ENCODE peak calls at places on chromosomes 11 and 22, in five cellular contexts. E is pancreas, W is Kasumi-1, K is sigmoid colon, V is KBM-7. P is an unnamed sample.

GRCh38 chr11:135027461-135027860 is 615.4 kb upstream of the B3GAT1 start:
- DNase-seq in K (no peak), E (peak; percentile 11), V (peak; percentile 26), W (peak; percentile 39), P (peak; percentile 8)

GRCh38 chr11:118536726-118537125 is 5.7 kb downstream of the TMEM25 start:
- DNase-seq in W (no peak), E (no peak), V (no peak), K (no peak), P (peak; percentile 29)

GRCh38 chr11:130269544-130269943 is 45.2 kb downstream of the ZBTB44 start:
- DNase-seq in K (no peak), W (no peak), E (no peak), V (peak; percentile 20), P (no peak)

GRCh38 chr11:75383246-75383645 is 16.1 kb upstream of the RPS3 start:
- DNase-seq in K (no peak), E (no peak), V (peak; percentile 73), W (peak; percentile 39), P (no peak)

GRCh38 chr11:67371549-67372231 is 1.7 kb downstream of the CLCF1 start:
- DNase-seq in E (no peak), W (peak; percentile 61), K (peak; percentile 78), V (peak; percentile 61), P (no peak)

GRCh38 chr11:16448123-16448717 is 91.9 kb upstream of the SOX6 start:
- DNase-seq in V (no peak), E (no peak), K (no peak), W (no peak), P (no peak)

GRCh38 chr11:61358566-61358965 is 3.1 kb downstream of the CYB561A3 start:
- DNase-seq in W (no peak), E (no peak), K (no peak), V (no peak), P (no peak)

GRCh38 chr11:75463106-75463774 is 30.2 kb upstream of the KLHL35 start:
- DNase-seq in V (no peak), K (no peak), W (no peak), E (no peak), P (no peak)

GRCh38 chr22:31662668-31663037 is 638 bp upstream of the PISD start:
- DNase-seq in W (no peak), K (no peak), E (no peak), V (no peak), P (no peak)

GRCh38 chr11:11510939-11511338 is 110.9 kb downstream of the GALNT18 start:
- DNase-seq in K (peak; percentile 84), W (no peak), V (no peak), E (peak; percentile 10), P (peak; percentile 35)

GRCh38 chr22:50141891-50142363 is 28.6 kb upstream of the PANX2 start:
- DNase-seq in V (no peak), E (no peak), W (no peak), K (peak; percentile 22), P (no peak)

GRCh38 chr11:111829185-111829968 is 42.0 kb downstream of the ALG9 start:
- DNase-seq in K (no peak), W (no peak), E (no peak), V (no peak), P (no peak)

GRCh38 chr11:111983187-111983986 is 41.8 kb upstream of the DLAT start:
- DNase-seq in K (no peak), V (no peak), E (peak; percentile 75), W (no peak), P (no peak)

GRCh38 chr11:2550606-2550970 is 105.8 kb downstream of the KCNQ1 start:
- DNase-seq in W (no peak), V (no peak), K (peak; percentile 63), E (no peak), P (no peak)

GRCh38 chr11:95977534-95978174 is 53.7 kb upstream of the MTMR2 start:
- DNase-seq in E (no peak), W (no peak), K (no peak), V (no peak), P (peak; percentile 71)

GRCh38 chr22:28710112-28710888 is 30.7 kb upstream of the TTC28 start:
- DNase-seq in W (no peak), E (no peak), V (no peak), K (no peak), P (peak; percentile 59)

GRCh38 chr22:33883561-33883960 is 36.7 kb downstream of the LARGE1 start:
- DNase-seq in V (peak; percentile 40), E (no peak), K (no peak), W (no peak), P (peak; percentile 34)

GRCh38 chr22:34760276-34761008 is 305.5 kb upstream of the ISX start:
- DNase-seq in W (no peak), V (no peak), K (no peak), E (no peak), P (peak; percentile 80)

GRCh38 chr11:72652871-72653615 is 21.2 kb downstream of the PDE2A start:
- DNase-seq in W (no peak), E (no peak), V (no peak), K (no peak), P (no peak)

GRCh38 chr22:23408321-23408720 is 171.8 kb downstream of the IGLL1 start:
- DNase-seq in W (no peak), V (no peak), E (no peak), K (no peak), P (peak; percentile 64)

GRCh38 chr22:25488244-25489020 is 76.0 kb upstream of the GRK3 start:
- DNase-seq in K (no peak), V (no peak), W (no peak), E (peak; percentile 82), P (peak; percentile 79)

GRCh38 chr22:17100621-17101020 is 15.8 kb downstream of the IL17RA start:
- DNase-seq in K (no peak), E (no peak), V (no peak), W (no peak), P (no peak)

GRCh38 chr22:35258144-35258988 is 1.1 kb downstream of the HMGXB4 start:
- DNase-seq in W (no peak), K (no peak), V (peak; percentile 40), E (no peak), P (peak; percentile 21)

GRCh38 chr11:65793144-65793581 is 6.3 kb downstream of the OVOL1 start:
- DNase-seq in W (no peak), E (peak; percentile 92), K (no peak), V (no peak), P (peak; percentile 96)

GRCh38 chr11:44861829-44862545 is 88.7 kb downstream of the TP53I11 start:
- DNase-seq in W (peak; percentile 66), V (peak; percentile 90), E (no peak), K (peak; percentile 94), P (peak; percentile 97)

GRCh38 chr11:34417203-34417602 is 21.5 kb upstream of the CAT start:
- DNase-seq in E (no peak), K (no peak), W (no peak), V (no peak), P (no peak)